ENCODE peak calls at places on chromosomes 6 and 20, in six cellular contexts. One of them, this sample, is unnamed.

GRCh38 chr6:27579973-27580372 is 107.1 kb upstream of the ZNF184 start:
- ATAC-seq in GM23338: no peak
- ATAC-seq in Panc1: no peak
- ATAC-seq in HCT116: no peak
- ATAC-seq in K562: no peak
- ATAC-seq in HepG2: no peak
- ATAC-seq in this sample: no peak

GRCh38 chr20:38109025-38109541 is 56.0 kb downstream of the TGM2 start:
- ATAC-seq in GM23338: no peak
- ATAC-seq in Panc1: no peak
- ATAC-seq in HCT116: no peak
- ATAC-seq in K562: no peak
- ATAC-seq in HepG2: no peak
- ATAC-seq in this sample: peak; percentile 67

GRCh38 chr6:29941916-29942274 is 437 bp upstream of the HLA-A start:
- ATAC-seq in GM23338: no peak
- ATAC-seq in Panc1: peak; percentile 57
- ATAC-seq in HCT116: peak; percentile 60
- ATAC-seq in K562: no peak
- ATAC-seq in HepG2: peak; percentile 61
- ATAC-seq in this sample: peak; percentile 40

GRCh38 chr6:55046869-55047422 is 127.4 kb upstream of the HCRTR2 start:
- ATAC-seq in GM23338: peak; percentile 66
- ATAC-seq in Panc1: no peak
- ATAC-seq in HCT116: no peak
- ATAC-seq in K562: no peak
- ATAC-seq in HepG2: no peak
- ATAC-seq in this sample: no peak

GRCh38 chr20:63741676-63742380 is 2.3 kb downstream of the SLC2A4RG start:
- ATAC-seq in GM23338: no peak
- ATAC-seq in Panc1: no peak
- ATAC-seq in HCT116: no peak
- ATAC-seq in K562: no peak
- ATAC-seq in HepG2: no peak
- ATAC-seq in this sample: no peak

GRCh38 chr6:121652223-121652622 is 216.8 kb downstream of the GJA1 start:
- ATAC-seq in GM23338: no peak
- ATAC-seq in Panc1: no peak
- ATAC-seq in HCT116: no peak
- ATAC-seq in K562: no peak
- ATAC-seq in HepG2: no peak
- ATAC-seq in this sample: no peak

GRCh38 chr6:40526036-40526435 is 61.1 kb downstream of the LRFN2 start:
- ATAC-seq in GM23338: no peak
- ATAC-seq in Panc1: no peak
- ATAC-seq in HCT116: no peak
- ATAC-seq in K562: no peak
- ATAC-seq in HepG2: no peak
- ATAC-seq in this sample: no peak

GRCh38 chr6:2552648-2553154 is 198.0 kb downstream of the MYLK4 start:
- ATAC-seq in GM23338: no peak
- ATAC-seq in Panc1: no peak
- ATAC-seq in HCT116: no peak
- ATAC-seq in K562: no peak
- ATAC-seq in HepG2: no peak
- ATAC-seq in this sample: no peak

GRCh38 chr6:121897337-121897760 is 461.9 kb downstream of the GJA1 start:
- ATAC-seq in GM23338: peak; percentile 69
- ATAC-seq in Panc1: no peak
- ATAC-seq in HCT116: no peak
- ATAC-seq in K562: no peak
- ATAC-seq in HepG2: no peak
- ATAC-seq in this sample: no peak

GRCh38 chr20:61680096-61680495 is 385.6 kb downstream of the TAF4 start:
- ATAC-seq in GM23338: no peak
- ATAC-seq in Panc1: no peak
- ATAC-seq in HCT116: no peak
- ATAC-seq in K562: no peak
- ATAC-seq in HepG2: no peak
- ATAC-seq in this sample: no peak

GRCh38 chr20:33839591-33839990 is 28.4 kb downstream of the CHMP4B start:
- ATAC-seq in GM23338: no peak
- ATAC-seq in Panc1: no peak
- ATAC-seq in HCT116: no peak
- ATAC-seq in K562: no peak
- ATAC-seq in HepG2: no peak
- ATAC-seq in this sample: no peak

GRCh38 chr6:142728367-142728766 is 216.6 kb downstream of the HIVEP2 start:
- ATAC-seq in GM23338: no peak
- ATAC-seq in Panc1: no peak
- ATAC-seq in HCT116: no peak
- ATAC-seq in K562: no peak
- ATAC-seq in HepG2: no peak
- ATAC-seq in this sample: no peak

GRCh38 chr20:23679448-23680092 is 9.3 kb downstream of the CST4 start:
- ATAC-seq in GM23338: no peak
- ATAC-seq in Panc1: no peak
- ATAC-seq in HCT116: no peak
- ATAC-seq in K562: no peak
- ATAC-seq in HepG2: no peak
- ATAC-seq in this sample: no peak

GRCh38 chr6:122126894-122127293 is 272.6 kb upstream of the HSF2 start:
- ATAC-seq in GM23338: no peak
- ATAC-seq in Panc1: no peak
- ATAC-seq in HCT116: no peak
- ATAC-seq in K562: no peak
- ATAC-seq in HepG2: no peak
- ATAC-seq in this sample: no peak

GRCh38 chr6:111748247-111748647 is 125.0 kb downstream of the FYN start:
- ATAC-seq in GM23338: no peak
- ATAC-seq in Panc1: no peak
- ATAC-seq in HCT116: no peak
- ATAC-seq in K562: no peak
- ATAC-seq in HepG2: no peak
- ATAC-seq in this sample: no peak

GRCh38 chr6:6557871-6558270 is 30.6 kb upstream of the LY86 start:
- ATAC-seq in GM23338: no peak
- ATAC-seq in Panc1: no peak
- ATAC-seq in HCT116: no peak
- ATAC-seq in K562: no peak
- ATAC-seq in HepG2: no peak
- ATAC-seq in this sample: no peak

GRCh38 chr6:34554593-34555322 is 1.4 kb downstream of the SPDEF start:
- ATAC-seq in GM23338: no peak
- ATAC-seq in Panc1: peak; percentile 29
- ATAC-seq in HCT116: no peak
- ATAC-seq in K562: peak; percentile 13
- ATAC-seq in HepG2: no peak
- ATAC-seq in this sample: no peak

GRCh38 chr6:117136702-117137101 is 128.7 kb upstream of the VGLL2 start:
- ATAC-seq in GM23338: no peak
- ATAC-seq in Panc1: no peak
- ATAC-seq in HCT116: no peak
- ATAC-seq in K562: no peak
- ATAC-seq in HepG2: no peak
- ATAC-seq in this sample: no peak

GRCh38 chr6:26392932-26393636 is 9.0 kb upstream of the BTN3A1 start:
- ATAC-seq in GM23338: no peak
- ATAC-seq in Panc1: no peak
- ATAC-seq in HCT116: no peak
- ATAC-seq in K562: peak; percentile 39
- ATAC-seq in HepG2: no peak
- ATAC-seq in this sample: no peak

GRCh38 chr20:58986968-58987517 is 6.0 kb downstream of the NELFCD start:
- ATAC-seq in GM23338: no peak
- ATAC-seq in Panc1: no peak
- ATAC-seq in HCT116: no peak
- ATAC-seq in K562: no peak
- ATAC-seq in HepG2: no peak
- ATAC-seq in this sample: no peak

GRCh38 chr6:31958412-31958740 is 395 bp downstream of the NELFE start:
- ATAC-seq in GM23338: peak; percentile 10
- ATAC-seq in Panc1: peak; percentile 31
- ATAC-seq in HCT116: peak; percentile 20
- ATAC-seq in K562: peak; percentile 12
- ATAC-seq in HepG2: peak; percentile 21
- ATAC-seq in this sample: no peak

GRCh38 chr6:142071981-142072380 is 60.7 kb upstream of the GJE1 start:
- ATAC-seq in GM23338: peak; percentile 87
- ATAC-seq in Panc1: no peak
- ATAC-seq in HCT116: peak; percentile 87
- ATAC-seq in K562: peak; percentile 81
- ATAC-seq in HepG2: peak; percentile 100
- ATAC-seq in this sample: no peak

GRCh38 chr20:4052554-4052953 is 37.2 kb upstream of the RNF24 start:
- ATAC-seq in GM23338: no peak
- ATAC-seq in Panc1: no peak
- ATAC-seq in HCT116: no peak
- ATAC-seq in K562: peak; percentile 57
- ATAC-seq in HepG2: peak; percentile 19
- ATAC-seq in this sample: no peak

DNA sequence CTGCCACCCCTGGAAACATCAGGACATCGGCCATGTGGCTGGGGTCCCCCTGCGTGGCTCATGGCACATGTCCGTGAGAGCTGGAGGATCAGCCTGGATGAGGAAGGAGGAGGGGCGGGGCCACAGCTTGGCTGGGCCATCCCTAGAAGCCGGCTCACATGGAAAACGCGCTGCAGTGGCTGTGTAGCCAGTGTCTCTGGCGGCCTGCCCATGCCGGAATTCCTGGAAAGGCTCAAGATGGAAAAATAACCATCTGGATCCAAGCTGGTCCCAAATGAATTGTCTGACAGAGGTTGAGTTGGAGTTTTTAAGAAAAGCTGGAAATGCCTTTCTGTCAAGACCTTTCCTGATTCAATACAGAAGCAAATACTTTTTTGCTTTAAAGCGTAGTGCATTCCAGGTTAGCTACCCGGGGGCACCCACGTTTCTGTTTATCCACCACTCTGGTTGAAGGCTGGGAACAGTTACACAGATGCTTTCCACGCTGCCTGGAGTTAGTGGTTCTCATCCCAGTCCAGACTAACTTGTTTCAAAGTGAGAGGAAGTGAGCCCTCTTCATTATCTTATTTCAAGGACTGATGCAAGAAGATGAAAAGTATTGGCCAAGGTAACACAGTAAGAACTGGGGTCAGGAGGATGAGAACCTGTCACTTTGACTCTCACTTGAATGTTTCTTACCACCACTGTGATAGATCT is 99.0 kb downstream of the GMPR start:
- ATAC-seq in GM23338: peak; percentile 74
- ATAC-seq in Panc1: no peak
- ATAC-seq in HCT116: no peak
- ATAC-seq in K562: peak; percentile 59
- ATAC-seq in HepG2: no peak
- ATAC-seq in this sample: peak; percentile 87
- H3K4me1 ChIP-seq in GM23338: no peaks in the 10 kb centered on the region
- H3K4me1 ChIP-seq in Panc1: peaks cover 10% of the 10 kb centered on the region
- H3K4me1 ChIP-seq in HCT116: peaks cover 41% of the 10 kb centered on the region
- H3K4me1 ChIP-seq in K562: peaks cover 7% of the 10 kb centered on the region
- H3K4me1 ChIP-seq in HepG2: no peaks in the 10 kb centered on the region
- H3K4me1 ChIP-seq in this sample: peaks cover 74% of the 10 kb centered on the region

GRCh38 chr20:50285376-50286173 is 94.9 kb downstream of the CEBPB start:
- ATAC-seq in GM23338: peak; percentile 11
- ATAC-seq in Panc1: peak; percentile 57
- ATAC-seq in HCT116: no peak
- ATAC-seq in K562: no peak
- ATAC-seq in HepG2: no peak
- ATAC-seq in this sample: peak; percentile 47

GRCh38 chr20:50284811-50285375 is 94.3 kb downstream of the CEBPB start:
- ATAC-seq in GM23338: no peak
- ATAC-seq in Panc1: peak; percentile 44
- ATAC-seq in HCT116: peak; percentile 10
- ATAC-seq in K562: no peak
- ATAC-seq in HepG2: peak; percentile 3
- ATAC-seq in this sample: no peak

GRCh38 chr20:50283370-50283769 is 92.7 kb downstream of the CEBPB start:
- ATAC-seq in GM23338: no peak
- ATAC-seq in Panc1: no peak
- ATAC-seq in HCT116: no peak
- ATAC-seq in K562: no peak
- ATAC-seq in HepG2: peak; percentile 2
- ATAC-seq in this sample: no peak

GRCh38 chr20:50282592-50283241 is 92.1 kb downstream of the CEBPB start:
- ATAC-seq in GM23338: no peak
- ATAC-seq in Panc1: no peak
- ATAC-seq in HCT116: no peak
- ATAC-seq in K562: peak; percentile 46
- ATAC-seq in HepG2: peak; percentile 53
- ATAC-seq in this sample: no peak

GRCh38 chr20:50283922-50284810 is 93.5 kb downstream of the CEBPB start:
- ATAC-seq in GM23338: no peak
- ATAC-seq in Panc1: peak; percentile 51
- ATAC-seq in HCT116: peak; percentile 71
- ATAC-seq in K562: peak; percentile 11
- ATAC-seq in HepG2: peak; percentile 16
- ATAC-seq in this sample: peak; percentile 17
- TF ChIP-seq POLR2AphosphoS5 in GM23338: no peak
- TF ChIP-seq POLR2AphosphoS5 in Panc1: no peak
- TF ChIP-seq POLR2AphosphoS5 in HCT116: peak; percentile 63
- TF ChIP-seq POLR2AphosphoS5 in K562: no peak
- TF ChIP-seq POLR2AphosphoS5 in HepG2: no peak
- TF ChIP-seq POLR2AphosphoS5 in this sample: no peak

DNA sequence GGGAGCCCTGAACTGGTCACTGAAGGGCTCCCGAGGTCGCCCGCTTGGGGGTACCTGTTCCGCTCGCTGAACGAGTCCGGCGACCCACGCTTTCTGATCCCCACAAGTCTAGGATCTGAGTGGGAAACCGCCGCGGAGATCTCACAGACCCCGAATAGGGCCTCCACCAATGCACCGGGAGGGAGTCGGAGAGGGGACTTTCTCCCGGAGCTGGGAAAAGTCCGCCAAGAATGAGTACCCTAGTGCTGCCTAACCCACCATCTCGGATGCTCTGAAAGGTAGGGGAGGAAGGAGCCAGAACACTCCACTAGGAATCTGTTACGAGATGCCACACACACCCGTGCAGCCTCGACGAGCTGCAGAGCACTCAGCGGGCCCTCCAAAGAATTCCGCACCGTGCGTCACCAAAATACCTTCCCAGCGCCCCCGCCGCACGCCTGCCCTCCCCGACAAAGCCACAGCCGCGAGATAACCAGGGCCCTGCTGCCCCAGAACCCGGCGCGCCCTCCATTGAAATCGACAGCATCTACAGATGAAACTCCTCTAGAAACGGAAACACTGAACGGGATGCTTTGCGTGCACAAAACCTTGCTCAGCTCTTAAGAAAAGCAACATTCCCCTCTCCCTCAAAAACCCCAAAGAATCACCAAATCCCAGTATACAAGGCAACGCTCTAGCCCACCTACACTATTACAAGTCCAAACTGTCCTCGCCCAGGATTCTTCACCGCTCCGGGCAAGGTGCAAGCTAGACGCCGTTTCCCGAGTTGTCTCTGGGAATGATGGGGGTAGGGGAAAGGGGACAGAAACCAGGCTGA is 686 bp downstream of the COL12A1 start:
- ATAC-seq in GM23338: peak; percentile 0
- ATAC-seq in Panc1: peak; percentile 38
- ATAC-seq in HCT116: peak; percentile 33
- ATAC-seq in K562: no peak
- ATAC-seq in HepG2: no peak
- ATAC-seq in this sample: peak; percentile 50
- H3K27ac ChIP-seq in GM23338: no peak overlapping the region
- H3K27ac ChIP-seq in Panc1: no peak overlapping the region
- H3K27ac ChIP-seq in HCT116: peak overlapping the region; percentile 71
- H3K27ac ChIP-seq in K562: no peak overlapping the region
- H3K27ac ChIP-seq in HepG2: no peak overlapping the region
- H3K27ac ChIP-seq in this sample: peak overlapping the region; percentile 93

GRCh38 chr6:129637340-129638054 is 72.5 kb downstream of the ARHGAP18 start:
- ATAC-seq in GM23338: no peak
- ATAC-seq in Panc1: no peak
- ATAC-seq in HCT116: no peak
- ATAC-seq in K562: no peak
- ATAC-seq in HepG2: peak; percentile 58
- ATAC-seq in this sample: no peak
- H3K4me1 ChIP-seq in GM23338: peaks cover 12% of the 10 kb centered on the region
- H3K4me1 ChIP-seq in Panc1: no peaks in the 10 kb centered on the region
- H3K4me1 ChIP-seq in HCT116: peaks cover 50% of the 10 kb centered on the region
- H3K4me1 ChIP-seq in K562: no peaks in the 10 kb centered on the region
- H3K4me1 ChIP-seq in HepG2: peaks cover 56% of the 10 kb centered on the region
- H3K4me1 ChIP-seq in this sample: no peaks in the 10 kb centered on the region